ENCODE peak calls at places on chromosomes 3 and 15, in seven cellular contexts. One of them, this sample, is unnamed.

GRCh38 chr3:100030346-100030745 is 84.0 kb downstream of the FILIP1L start:
- DNase-seq in SK-N-SH: no peak
- DNase-seq in HepG2: no peak
- DNase-seq in GM12892: no peak
- DNase-seq in GM12878: no peak
- DNase-seq in K562: no peak
- DNase-seq in H1: no peak
- DNase-seq in this sample: no peak

GRCh38 chr3:31541102-31541501 is 8.4 kb downstream of the STT3B start:
- DNase-seq in SK-N-SH: no peak
- DNase-seq in HepG2: no peak
- DNase-seq in GM12892: no peak
- DNase-seq in GM12878: no peak
- DNase-seq in K562: no peak
- DNase-seq in H1: no peak
- DNase-seq in this sample: no peak

GRCh38 chr3:32434206-32434605 is 42.6 kb downstream of the CMTM7 start:
- DNase-seq in SK-N-SH: no peak
- DNase-seq in HepG2: no peak
- DNase-seq in GM12892: no peak
- DNase-seq in GM12878: no peak
- DNase-seq in K562: no peak
- DNase-seq in H1: no peak
- DNase-seq in this sample: no peak

GRCh38 chr15:53260647-53261046 is 470.5 kb upstream of the ONECUT1 start:
- DNase-seq in SK-N-SH: no peak
- DNase-seq in HepG2: no peak
- DNase-seq in GM12892: no peak
- DNase-seq in GM12878: no peak
- DNase-seq in K562: no peak
- DNase-seq in H1: no peak
- DNase-seq in this sample: no peak

GRCh38 chr3:102129774-102130608 is 280.7 kb downstream of the NFKBIZ start:
- DNase-seq in SK-N-SH: no peak
- DNase-seq in HepG2: no peak
- DNase-seq in GM12892: no peak
- DNase-seq in GM12878: no peak
- DNase-seq in K562: no peak
- DNase-seq in H1: no peak
- DNase-seq in this sample: no peak

GRCh38 chr3:52310861-52311566 is 5.1 kb upstream of the DNAH1 start:
- DNase-seq in SK-N-SH: no peak
- DNase-seq in HepG2: no peak
- DNase-seq in GM12892: peak
- DNase-seq in GM12878: peak
- DNase-seq in K562: no peak
- DNase-seq in H1: no peak
- DNase-seq in this sample: peak

GRCh38 chr3:55620361-55621025 is 133.4 kb upstream of the WNT5A start:
- DNase-seq in SK-N-SH: no peak
- DNase-seq in HepG2: no peak
- DNase-seq in GM12892: no peak
- DNase-seq in GM12878: peak
- DNase-seq in K562: no peak
- DNase-seq in H1: no peak
- DNase-seq in this sample: no peak

GRCh38 chr3:164478323-164478722 is 600.0 kb downstream of the SI start:
- DNase-seq in SK-N-SH: no peak
- DNase-seq in HepG2: no peak
- DNase-seq in GM12892: no peak
- DNase-seq in GM12878: no peak
- DNase-seq in K562: no peak
- DNase-seq in H1: no peak
- DNase-seq in this sample: no peak

GRCh38 chr15:42088801-42089640 is 5.3 kb downstream of the PLA2G4D start:
- DNase-seq in SK-N-SH: no peak
- DNase-seq in HepG2: no peak
- DNase-seq in GM12892: no peak
- DNase-seq in GM12878: no peak
- DNase-seq in K562: no peak
- DNase-seq in H1: no peak
- DNase-seq in this sample: no peak

GRCh38 chr15:33234019-33234418 is 39.5 kb upstream of the FMN1 start:
- DNase-seq in SK-N-SH: peak
- DNase-seq in HepG2: peak
- DNase-seq in GM12892: no peak
- DNase-seq in GM12878: no peak
- DNase-seq in K562: no peak
- DNase-seq in H1: no peak
- DNase-seq in this sample: no peak

GRCh38 chr3:121595765-121596406 is 2.7 kb downstream of the FBXO40 start:
- DNase-seq in SK-N-SH: no peak
- DNase-seq in HepG2: no peak
- DNase-seq in GM12892: no peak
- DNase-seq in GM12878: no peak
- DNase-seq in K562: no peak
- DNase-seq in H1: no peak
- DNase-seq in this sample: no peak

GRCh38 chr3:167304077-167304476 is 76.0 kb downstream of the ZBBX start:
- DNase-seq in SK-N-SH: no peak
- DNase-seq in HepG2: peak
- DNase-seq in GM12892: no peak
- DNase-seq in GM12878: no peak
- DNase-seq in K562: no peak
- DNase-seq in H1: no peak
- DNase-seq in this sample: no peak

GRCh38 chr15:35533130-35534110 is 12.5 kb downstream of the DPH6 start:
- DNase-seq in SK-N-SH: no peak
- DNase-seq in HepG2: no peak
- DNase-seq in GM12892: no peak
- DNase-seq in GM12878: no peak
- DNase-seq in K562: no peak
- DNase-seq in H1: no peak
- DNase-seq in this sample: no peak

GRCh38 chr3:126083511-126083912 is 412 bp downstream of the SLC41A3 start:
- DNase-seq in SK-N-SH: peak
- DNase-seq in HepG2: peak
- DNase-seq in GM12892: peak
- DNase-seq in GM12878: no peak
- DNase-seq in K562: no peak
- DNase-seq in H1: peak
- DNase-seq in this sample: peak

GRCh38 chr15:45589296-45589695 is 2.1 kb downstream of the BLOC1S6 start:
- DNase-seq in SK-N-SH: no peak
- DNase-seq in HepG2: no peak
- DNase-seq in GM12892: no peak
- DNase-seq in GM12878: no peak
- DNase-seq in K562: no peak
- DNase-seq in H1: no peak
- DNase-seq in this sample: no peak

GRCh38 chr15:81313686-81314085 is 10.3 kb downstream of the STARD5 start:
- DNase-seq in SK-N-SH: no peak
- DNase-seq in HepG2: no peak
- DNase-seq in GM12892: no peak
- DNase-seq in GM12878: no peak
- DNase-seq in K562: no peak
- DNase-seq in H1: no peak
- DNase-seq in this sample: no peak

GRCh38 chr3:31369637-31370036 is 163.1 kb upstream of the STT3B start:
- DNase-seq in SK-N-SH: no peak
- DNase-seq in HepG2: peak
- DNase-seq in GM12892: no peak
- DNase-seq in GM12878: no peak
- DNase-seq in K562: no peak
- DNase-seq in H1: no peak
- DNase-seq in this sample: no peak

GRCh38 chr3:23183731-23184130 is 19.4 kb upstream of the UBE2E2 start:
- DNase-seq in SK-N-SH: peak
- DNase-seq in HepG2: peak
- DNase-seq in GM12892: no peak
- DNase-seq in GM12878: no peak
- DNase-seq in K562: no peak
- DNase-seq in H1: peak
- DNase-seq in this sample: no peak

GRCh38 chr3:128800241-128801187 is 74.5 kb downstream of the RAB7A start:
- DNase-seq in SK-N-SH: no peak
- DNase-seq in HepG2: no peak
- DNase-seq in GM12892: no peak
- DNase-seq in GM12878: no peak
- DNase-seq in K562: no peak
- DNase-seq in H1: no peak
- DNase-seq in this sample: no peak

GRCh38 chr15:83065431-83065830 is 1.6 kb downstream of the BTBD1 start:
- DNase-seq in SK-N-SH: no peak
- DNase-seq in HepG2: no peak
- DNase-seq in GM12892: no peak
- DNase-seq in GM12878: no peak
- DNase-seq in K562: no peak
- DNase-seq in H1: no peak
- DNase-seq in this sample: no peak

GRCh38 chr3:89467886-89468479 is 360.6 kb downstream of the EPHA3 start:
- DNase-seq in SK-N-SH: no peak
- DNase-seq in HepG2: no peak
- DNase-seq in GM12892: no peak
- DNase-seq in GM12878: no peak
- DNase-seq in K562: no peak
- DNase-seq in H1: no peak
- DNase-seq in this sample: no peak

GRCh38 chr15:68730491-68731317 is 90.0 kb downstream of the ANP32A start:
- DNase-seq in SK-N-SH: peak
- DNase-seq in HepG2: peak
- DNase-seq in GM12892: no peak
- DNase-seq in GM12878: no peak
- DNase-seq in K562: no peak
- DNase-seq in H1: peak
- DNase-seq in this sample: no peak
- TF ChIP-seq TAF1 in SK-N-SH: no peak
- TF ChIP-seq TAF1 in HepG2: no peak
- TF ChIP-seq TAF1 in GM12892: no peak
- TF ChIP-seq TAF1 in GM12878: no peak
- TF ChIP-seq TAF1 in K562: no peak
- TF ChIP-seq TAF1 in H1: no peak
- TF ChIP-seq TAF1 in this sample: no peak

GRCh38 chr3:176190755-176191154 is 1006.5 kb downstream of the TBL1XR1 start:
- DNase-seq in SK-N-SH: peak
- DNase-seq in HepG2: no peak
- DNase-seq in GM12892: no peak
- DNase-seq in GM12878: no peak
- DNase-seq in K562: no peak
- DNase-seq in H1: no peak
- DNase-seq in this sample: no peak
- TF ChIP-seq TAF1 in SK-N-SH: no peak
- TF ChIP-seq TAF1 in HepG2: no peak
- TF ChIP-seq TAF1 in GM12892: no peak
- TF ChIP-seq TAF1 in GM12878: no peak
- TF ChIP-seq TAF1 in K562: no peak
- TF ChIP-seq TAF1 in H1: no peak
- TF ChIP-seq TAF1 in this sample: no peak

GRCh38 chr3:113698213-113698742 is 1.8 kb upstream of the USF3 start:
- DNase-seq in SK-N-SH: no peak
- DNase-seq in HepG2: no peak
- DNase-seq in GM12892: no peak
- DNase-seq in GM12878: no peak
- DNase-seq in K562: no peak
- DNase-seq in H1: no peak
- DNase-seq in this sample: no peak

GRCh38 chr3:113695818-113696645 is at the start of gene USF3:
- DNase-seq in SK-N-SH: peak
- DNase-seq in HepG2: peak
- DNase-seq in GM12892: peak
- DNase-seq in GM12878: peak
- DNase-seq in K562: peak
- DNase-seq in H1: peak
- DNase-seq in this sample: peak

GRCh38 chr3:113695426-113695817 is 1.0 kb downstream of the USF3 start:
- DNase-seq in SK-N-SH: no peak
- DNase-seq in HepG2: peak
- DNase-seq in GM12892: no peak
- DNase-seq in GM12878: no peak
- DNase-seq in K562: no peak
- DNase-seq in H1: no peak
- DNase-seq in this sample: no peak

GRCh38 chr3:113697192-113698090 is 999 bp upstream of the USF3 start:
- DNase-seq in SK-N-SH: peak
- DNase-seq in HepG2: peak
- DNase-seq in GM12892: no peak
- DNase-seq in GM12878: no peak
- DNase-seq in K562: no peak
- DNase-seq in H1: peak
- DNase-seq in this sample: no peak

GRCh38 chr3:113696658-113697191 is 283 bp upstream of the USF3 start:
- DNase-seq in SK-N-SH: peak
- DNase-seq in HepG2: peak
- DNase-seq in GM12892: peak
- DNase-seq in GM12878: peak
- DNase-seq in K562: peak
- DNase-seq in H1: peak
- DNase-seq in this sample: peak
- TF ChIP-seq TAF1 in SK-N-SH: no peak
- TF ChIP-seq TAF1 in HepG2: no peak
- TF ChIP-seq TAF1 in GM12892: no peak
- TF ChIP-seq TAF1 in GM12878: peak
- TF ChIP-seq TAF1 in K562: no peak
- TF ChIP-seq TAF1 in H1: no peak
- TF ChIP-seq TAF1 in this sample: no peak

GRCh38 chr15:40008061-40008460 is 30.9 kb downstream of the SRP14 start:
- DNase-seq in SK-N-SH: no peak
- DNase-seq in HepG2: no peak
- DNase-seq in GM12892: no peak
- DNase-seq in GM12878: no peak
- DNase-seq in K562: no peak
- DNase-seq in H1: no peak
- DNase-seq in this sample: no peak

GRCh38 chr15:40006646-40007045 is 32.3 kb downstream of the SRP14 start:
- DNase-seq in SK-N-SH: no peak
- DNase-seq in HepG2: no peak
- DNase-seq in GM12892: no peak
- DNase-seq in GM12878: no peak
- DNase-seq in K562: no peak
- DNase-seq in H1: no peak
- DNase-seq in this sample: no peak

GRCh38 chr15:40014390-40014789 is 24.6 kb downstream of the SRP14 start:
- DNase-seq in SK-N-SH: no peak
- DNase-seq in HepG2: no peak
- DNase-seq in GM12892: no peak
- DNase-seq in GM12878: no peak
- DNase-seq in K562: no peak
- DNase-seq in H1: no peak
- DNase-seq in this sample: no peak

GRCh38 chr15:40011303-40011702 is 27.7 kb downstream of the SRP14 start:
- DNase-seq in SK-N-SH: no peak
- DNase-seq in HepG2: no peak
- DNase-seq in GM12892: no peak
- DNase-seq in GM12878: no peak
- DNase-seq in K562: no peak
- DNase-seq in H1: no peak
- DNase-seq in this sample: no peak

DNA sequence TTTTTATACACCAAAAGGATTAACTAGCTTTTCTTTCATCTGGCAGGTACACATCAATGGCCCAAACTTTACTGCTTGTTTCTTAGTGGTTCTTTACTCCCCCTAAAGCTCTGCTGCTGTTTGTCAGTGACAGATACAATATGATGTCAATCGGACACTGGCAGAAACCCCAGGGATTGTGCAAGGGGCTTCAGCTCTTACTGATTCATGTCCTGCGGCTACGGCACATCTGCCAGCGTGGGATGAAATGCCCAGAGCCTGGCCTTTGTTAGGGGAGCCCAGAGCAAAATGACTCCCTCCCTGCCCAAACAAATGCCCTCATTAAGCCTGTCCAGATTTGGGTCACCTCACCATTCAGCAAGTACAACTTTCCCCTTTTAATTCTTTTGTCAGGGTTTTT is 28.3 kb downstream of the SRP14 start:
- DNase-seq in SK-N-SH: peak
- DNase-seq in HepG2: no peak
- DNase-seq in GM12892: no peak
- DNase-seq in GM12878: no peak
- DNase-seq in K562: no peak
- DNase-seq in H1: no peak
- DNase-seq in this sample: no peak
- TF ChIP-seq TAF1 in SK-N-SH: no peak
- TF ChIP-seq TAF1 in HepG2: no peak
- TF ChIP-seq TAF1 in GM12892: no peak
- TF ChIP-seq TAF1 in GM12878: no peak
- TF ChIP-seq TAF1 in K562: no peak
- TF ChIP-seq TAF1 in H1: no peak
- TF ChIP-seq TAF1 in this sample: no peak